ENCODE peak calls at places on chromosomes 7 and 10, in ten cellular contexts. One of them, this sample, is unnamed.

GRCh38 chr7:99029481-99030144 is 114.3 kb downstream of the SMURF1 start:
- DNase-seq in lung: no peak
- DNase-seq in coronary artery: no peak
- DNase-seq in CD8-positive, alpha-beta T cell: no peak
- DNase-seq in H9: no peak
- DNase-seq in A549: no peak
- DNase-seq in SK-N-SH: no peak
- DNase-seq in HCT116: no peak
- DNase-seq in SJSA1: no peak
- DNase-seq in esophagus squamous epithelium: no peak
- DNase-seq in this sample: no peak

GRCh38 chr10:69303632-69304035 is 25.3 kb downstream of the HK1 start:
- DNase-seq in SJSA1: no peak
- DNase-seq in A549: no peak
- DNase-seq in esophagus squamous epithelium: no peak
- DNase-seq in HCT116: no peak
- DNase-seq in H9: no peak
- DNase-seq in SK-N-SH: no peak
- DNase-seq in CD8-positive, alpha-beta T cell: no peak
- DNase-seq in coronary artery: no peak
- DNase-seq in lung: no peak
- DNase-seq in this sample: no peak

GRCh38 chr7:108222236-108222892 is 92.2 kb upstream of the LAMB4 start:
- DNase-seq in SJSA1: no peak
- DNase-seq in SK-N-SH: no peak
- DNase-seq in coronary artery: no peak
- DNase-seq in H9: peak; percentile 41
- DNase-seq in CD8-positive, alpha-beta T cell: no peak
- DNase-seq in lung: no peak
- DNase-seq in esophagus squamous epithelium: no peak
- DNase-seq in HCT116: no peak
- DNase-seq in A549: no peak
- DNase-seq in this sample: no peak

GRCh38 chr7:106041140-106041717 is 70.9 kb downstream of the SYPL1 start:
- DNase-seq in CD8-positive, alpha-beta T cell: no peak
- DNase-seq in A549: peak; percentile 85
- DNase-seq in SK-N-SH: peak; percentile 80
- DNase-seq in HCT116: peak; percentile 47
- DNase-seq in esophagus squamous epithelium: no peak
- DNase-seq in coronary artery: no peak
- DNase-seq in lung: no peak
- DNase-seq in H9: peak; percentile 83
- DNase-seq in SJSA1: peak; percentile 35
- DNase-seq in this sample: no peak

GRCh38 chr10:36026081-36026480 is 384.0 kb upstream of the FZD8 start:
- DNase-seq in SJSA1: no peak
- DNase-seq in coronary artery: no peak
- DNase-seq in lung: no peak
- DNase-seq in esophagus squamous epithelium: no peak
- DNase-seq in H9: no peak
- DNase-seq in HCT116: no peak
- DNase-seq in A549: no peak
- DNase-seq in CD8-positive, alpha-beta T cell: no peak
- DNase-seq in SK-N-SH: no peak
- DNase-seq in this sample: no peak

GRCh38 chr7:140446467-140446866 is 32.8 kb downstream of the MKRN1 start:
- DNase-seq in lung: no peak
- DNase-seq in SK-N-SH: no peak
- DNase-seq in A549: no peak
- DNase-seq in HCT116: no peak
- DNase-seq in CD8-positive, alpha-beta T cell: no peak
- DNase-seq in esophagus squamous epithelium: no peak
- DNase-seq in coronary artery: no peak
- DNase-seq in SJSA1: no peak
- DNase-seq in H9: no peak
- DNase-seq in this sample: no peak

GRCh38 chr7:82445226-82445625 is 1.6 kb upstream of the CACNA2D1 start:
- DNase-seq in SK-N-SH: no peak
- DNase-seq in SJSA1: no peak
- DNase-seq in lung: no peak
- DNase-seq in A549: no peak
- DNase-seq in HCT116: no peak
- DNase-seq in H9: no peak
- DNase-seq in coronary artery: no peak
- DNase-seq in esophagus squamous epithelium: no peak
- DNase-seq in CD8-positive, alpha-beta T cell: no peak
- DNase-seq in this sample: no peak

GRCh38 chr10:21526952-21527633 is 1.6 kb upstream of the SKIDA1 start:
- DNase-seq in esophagus squamous epithelium: no peak
- DNase-seq in H9: peak; percentile 75
- DNase-seq in SJSA1: peak; percentile 85
- DNase-seq in coronary artery: peak; percentile 80
- DNase-seq in A549: no peak
- DNase-seq in lung: peak; percentile 59
- DNase-seq in CD8-positive, alpha-beta T cell: peak; percentile 61
- DNase-seq in HCT116: no peak
- DNase-seq in SK-N-SH: peak; percentile 73
- DNase-seq in this sample: peak; percentile 48

GRCh38 chr7:5214236-5214635 is 24.2 kb downstream of the WIPI2 start:
- DNase-seq in coronary artery: no peak
- DNase-seq in A549: no peak
- DNase-seq in H9: no peak
- DNase-seq in CD8-positive, alpha-beta T cell: no peak
- DNase-seq in lung: no peak
- DNase-seq in SJSA1: no peak
- DNase-seq in SK-N-SH: no peak
- DNase-seq in HCT116: no peak
- DNase-seq in esophagus squamous epithelium: no peak
- DNase-seq in this sample: no peak

GRCh38 chr7:137986252-137987010 is 15.5 kb downstream of the CREB3L2 start:
- DNase-seq in esophagus squamous epithelium: no peak
- DNase-seq in lung: no peak
- DNase-seq in HCT116: no peak
- DNase-seq in SJSA1: no peak
- DNase-seq in coronary artery: no peak
- DNase-seq in CD8-positive, alpha-beta T cell: no peak
- DNase-seq in A549: no peak
- DNase-seq in H9: peak; percentile 36
- DNase-seq in SK-N-SH: no peak
- DNase-seq in this sample: no peak

GRCh38 chr7:35831208-35831607 is 30.4 kb downstream of the SEPTIN7 start:
- DNase-seq in SJSA1: peak; percentile 49
- DNase-seq in HCT116: no peak
- DNase-seq in lung: no peak
- DNase-seq in A549: no peak
- DNase-seq in esophagus squamous epithelium: no peak
- DNase-seq in coronary artery: no peak
- DNase-seq in H9: no peak
- DNase-seq in SK-N-SH: no peak
- DNase-seq in CD8-positive, alpha-beta T cell: no peak
- DNase-seq in this sample: no peak

GRCh38 chr10:79429751-79430150 is 15.7 kb downstream of the ZCCHC24 start:
- DNase-seq in esophagus squamous epithelium: no peak
- DNase-seq in H9: no peak
- DNase-seq in A549: no peak
- DNase-seq in lung: no peak
- DNase-seq in coronary artery: no peak
- DNase-seq in SK-N-SH: no peak
- DNase-seq in SJSA1: no peak
- DNase-seq in CD8-positive, alpha-beta T cell: no peak
- DNase-seq in HCT116: no peak
- DNase-seq in this sample: no peak

DNA sequence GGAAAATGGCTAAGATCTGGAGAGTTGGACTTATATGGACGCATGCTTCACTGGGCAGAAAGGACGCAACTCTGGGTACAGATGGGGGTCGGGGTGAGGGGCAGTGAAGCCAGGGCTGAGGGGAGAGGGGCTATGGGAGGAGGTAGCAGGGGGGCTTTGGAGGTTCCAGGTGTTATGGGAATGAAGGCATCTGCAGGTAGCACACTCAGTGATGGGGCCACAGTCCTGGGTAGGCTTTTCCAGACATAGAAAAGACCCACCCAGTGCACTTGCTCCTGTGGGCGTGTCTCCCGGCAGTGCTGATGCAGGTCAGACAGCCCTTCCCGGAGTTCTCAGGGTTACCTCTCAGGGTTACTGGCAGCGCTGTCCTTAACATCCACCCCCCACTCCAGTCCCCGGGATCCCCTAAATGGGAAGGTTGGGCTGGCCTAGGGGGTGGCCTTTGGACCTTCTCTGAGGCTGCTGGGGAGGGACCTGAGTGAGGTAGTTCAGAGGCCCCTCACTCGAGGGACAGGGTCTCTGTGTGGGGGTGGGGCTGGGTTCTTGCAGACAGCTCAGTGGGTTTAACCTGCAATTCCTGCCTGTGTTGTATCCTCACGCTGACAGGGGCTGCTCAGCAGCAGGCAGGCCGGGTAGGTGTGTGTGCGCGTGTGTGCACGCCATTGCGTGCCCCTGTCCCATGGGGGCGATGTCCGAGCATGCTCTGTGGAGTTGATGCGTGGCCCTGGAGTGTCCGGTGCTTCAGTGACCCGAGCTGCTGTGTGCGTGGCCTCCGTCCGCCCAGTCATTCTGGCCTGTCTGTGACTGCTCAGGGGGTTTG is 6.2 kb downstream of the ZYX start:
- DNase-seq in HCT116: no peak
- DNase-seq in SK-N-SH: no peak
- DNase-seq in coronary artery: no peak
- DNase-seq in esophagus squamous epithelium: no peak
- DNase-seq in SJSA1: no peak
- DNase-seq in A549: no peak
- DNase-seq in H9: peak; percentile 59
- DNase-seq in lung: no peak
- DNase-seq in CD8-positive, alpha-beta T cell: peak; percentile 51
- DNase-seq in this sample: no peak
- H3K27ac ChIP-seq in HCT116: no peak overlapping the region
- H3K27ac ChIP-seq in SK-N-SH: no peak overlapping the region
- H3K27ac ChIP-seq in coronary artery: peak overlapping the region; percentile 95
- H3K27ac ChIP-seq in esophagus squamous epithelium: peak overlapping the region; percentile 100
- H3K27ac ChIP-seq in SJSA1: no peak overlapping the region
- H3K27ac ChIP-seq in A549: no peak overlapping the region
- H3K27ac ChIP-seq in H9: no peak overlapping the region
- H3K27ac ChIP-seq in lung: peak overlapping the region; percentile 27
- H3K27ac ChIP-seq in CD8-positive, alpha-beta T cell: no peak overlapping the region
- H3K27ac ChIP-seq in this sample: no peak overlapping the region

GRCh38 chr7:131122394-131122793 is 205.3 kb upstream of the MKLN1 start:
- DNase-seq in H9: no peak
- DNase-seq in HCT116: no peak
- DNase-seq in SJSA1: no peak
- DNase-seq in lung: no peak
- DNase-seq in esophagus squamous epithelium: no peak
- DNase-seq in A549: no peak
- DNase-seq in CD8-positive, alpha-beta T cell: no peak
- DNase-seq in SK-N-SH: no peak
- DNase-seq in coronary artery: no peak
- DNase-seq in this sample: no peak
- H3K27ac ChIP-seq in H9: no peak overlapping the region
- H3K27ac ChIP-seq in HCT116: no peak overlapping the region
- H3K27ac ChIP-seq in SJSA1: no peak overlapping the region
- H3K27ac ChIP-seq in lung: no peak overlapping the region
- H3K27ac ChIP-seq in esophagus squamous epithelium: no peak overlapping the region
- H3K27ac ChIP-seq in A549: no peak overlapping the region
- H3K27ac ChIP-seq in CD8-positive, alpha-beta T cell: no peak overlapping the region
- H3K27ac ChIP-seq in SK-N-SH: no peak overlapping the region
- H3K27ac ChIP-seq in coronary artery: no peak overlapping the region
- H3K27ac ChIP-seq in this sample: no peak overlapping the region

GRCh38 chr7:132575336-132575986 is 809 bp downstream of the PLXNA4 start:
- DNase-seq in SJSA1: peak; percentile 6
- DNase-seq in lung: no peak
- DNase-seq in H9: peak; percentile 59
- DNase-seq in SK-N-SH: peak; percentile 84
- DNase-seq in CD8-positive, alpha-beta T cell: no peak
- DNase-seq in HCT116: no peak
- DNase-seq in esophagus squamous epithelium: no peak
- DNase-seq in A549: peak; percentile 36
- DNase-seq in coronary artery: no peak
- DNase-seq in this sample: peak; percentile 60
- H3K27ac ChIP-seq in SJSA1: no peak overlapping the region
- H3K27ac ChIP-seq in lung: no peak overlapping the region
- H3K27ac ChIP-seq in H9: no peak overlapping the region
- H3K27ac ChIP-seq in SK-N-SH: no peak overlapping the region
- H3K27ac ChIP-seq in CD8-positive, alpha-beta T cell: no peak overlapping the region
- H3K27ac ChIP-seq in HCT116: no peak overlapping the region
- H3K27ac ChIP-seq in esophagus squamous epithelium: peak overlapping the region; percentile 74
- H3K27ac ChIP-seq in A549: no peak overlapping the region
- H3K27ac ChIP-seq in coronary artery: no peak overlapping the region
- H3K27ac ChIP-seq in this sample: no peak overlapping the region

DNA sequence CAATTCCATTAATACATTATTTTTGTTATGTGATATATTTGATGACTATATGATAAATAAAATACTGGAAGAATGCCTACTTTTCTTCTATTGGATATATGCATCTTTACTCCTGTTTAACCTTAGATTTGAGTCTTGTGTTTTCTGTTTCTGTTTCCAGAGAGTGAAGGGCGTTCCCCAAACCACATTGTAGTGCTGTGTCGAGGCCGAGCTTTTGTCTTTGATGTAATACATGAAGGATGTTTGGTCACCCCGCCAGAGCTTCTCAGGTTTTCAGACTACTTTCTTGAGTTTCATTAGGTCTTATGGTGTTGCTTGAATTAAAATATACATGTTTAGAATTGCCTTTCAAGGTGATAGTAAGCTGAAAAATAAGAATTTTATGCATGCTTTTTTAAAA is 23.8 kb downstream of the CROT start:
- DNase-seq in esophagus squamous epithelium: no peak
- DNase-seq in H9: no peak
- DNase-seq in HCT116: no peak
- DNase-seq in CD8-positive, alpha-beta T cell: no peak
- DNase-seq in A549: no peak
- DNase-seq in lung: no peak
- DNase-seq in SK-N-SH: no peak
- DNase-seq in coronary artery: no peak
- DNase-seq in SJSA1: no peak
- DNase-seq in this sample: no peak
- H3K27ac ChIP-seq in esophagus squamous epithelium: no peak overlapping the region
- H3K27ac ChIP-seq in H9: no peak overlapping the region
- H3K27ac ChIP-seq in HCT116: no peak overlapping the region
- H3K27ac ChIP-seq in CD8-positive, alpha-beta T cell: no peak overlapping the region
- H3K27ac ChIP-seq in A549: no peak overlapping the region
- H3K27ac ChIP-seq in lung: no peak overlapping the region
- H3K27ac ChIP-seq in SK-N-SH: no peak overlapping the region
- H3K27ac ChIP-seq in coronary artery: no peak overlapping the region
- H3K27ac ChIP-seq in SJSA1: no peak overlapping the region
- H3K27ac ChIP-seq in this sample: no peak overlapping the region

GRCh38 chr10:103791858-103792257 is 63.5 kb downstream of the SH3PXD2A start:
- DNase-seq in CD8-positive, alpha-beta T cell: no peak
- DNase-seq in esophagus squamous epithelium: no peak
- DNase-seq in HCT116: no peak
- DNase-seq in coronary artery: no peak
- DNase-seq in H9: no peak
- DNase-seq in SK-N-SH: no peak
- DNase-seq in A549: no peak
- DNase-seq in SJSA1: no peak
- DNase-seq in lung: no peak
- DNase-seq in this sample: no peak
- H3K27ac ChIP-seq in CD8-positive, alpha-beta T cell: no peak overlapping the region
- H3K27ac ChIP-seq in esophagus squamous epithelium: peak overlapping the region; percentile 3
- H3K27ac ChIP-seq in HCT116: no peak overlapping the region
- H3K27ac ChIP-seq in coronary artery: no peak overlapping the region
- H3K27ac ChIP-seq in H9: no peak overlapping the region
- H3K27ac ChIP-seq in SK-N-SH: no peak overlapping the region
- H3K27ac ChIP-seq in A549: peak overlapping the region; percentile 59
- H3K27ac ChIP-seq in SJSA1: no peak overlapping the region
- H3K27ac ChIP-seq in lung: peak overlapping the region; percentile 60
- H3K27ac ChIP-seq in this sample: no peak overlapping the region

GRCh38 chr10:110789604-110790428 is 81.9 kb upstream of the PDCD4 start:
- DNase-seq in HCT116: no peak
- DNase-seq in CD8-positive, alpha-beta T cell: no peak
- DNase-seq in coronary artery: no peak
- DNase-seq in esophagus squamous epithelium: no peak
- DNase-seq in A549: no peak
- DNase-seq in SJSA1: no peak
- DNase-seq in H9: no peak
- DNase-seq in lung: no peak
- DNase-seq in SK-N-SH: no peak
- DNase-seq in this sample: no peak
- H3K27ac ChIP-seq in HCT116: no peak overlapping the region
- H3K27ac ChIP-seq in CD8-positive, alpha-beta T cell: no peak overlapping the region
- H3K27ac ChIP-seq in coronary artery: no peak overlapping the region
- H3K27ac ChIP-seq in esophagus squamous epithelium: no peak overlapping the region
- H3K27ac ChIP-seq in A549: no peak overlapping the region
- H3K27ac ChIP-seq in SJSA1: no peak overlapping the region
- H3K27ac ChIP-seq in H9: no peak overlapping the region
- H3K27ac ChIP-seq in lung: no peak overlapping the region
- H3K27ac ChIP-seq in SK-N-SH: peak overlapping the region; percentile 99
- H3K27ac ChIP-seq in this sample: no peak overlapping the region